ENCODE peak calls at places on chromosomes 7 and 10, in seven cellular contexts. One of them, this sample, is unnamed.

GRCh38 chr7:96250776-96251361 is 71.0 kb downstream of the SLC25A13 start:
- DNase-seq in NT2/D1: no peak
- DNase-seq in K562: no peak
- DNase-seq in H1: no peak
- DNase-seq in SK-N-SH: no peak
- DNase-seq in HepG2: no peak
- DNase-seq in HCT116: no peak
- DNase-seq in this sample: no peak

GRCh38 chr10:98258683-98259454 is 9.1 kb downstream of the LOXL4 start:
- DNase-seq in SK-N-SH: no peak
- DNase-seq in K562: no peak
- DNase-seq in HepG2: no peak
- DNase-seq in H1: no peak
- DNase-seq in NT2/D1: no peak
- DNase-seq in HCT116: no peak
- DNase-seq in this sample: no peak

GRCh38 chr7:38217672-38218071 is 39.6 kb downstream of the STARD3NL start:
- DNase-seq in H1: no peak
- DNase-seq in SK-N-SH: no peak
- DNase-seq in NT2/D1: no peak
- DNase-seq in K562: no peak
- DNase-seq in HepG2: no peak
- DNase-seq in HCT116: no peak
- DNase-seq in this sample: no peak

GRCh38 chr10:66837335-66837734 is 88.5 kb upstream of the LRRTM3 start:
- DNase-seq in H1: no peak
- DNase-seq in HepG2: no peak
- DNase-seq in SK-N-SH: no peak
- DNase-seq in K562: no peak
- DNase-seq in HCT116: no peak
- DNase-seq in NT2/D1: no peak
- DNase-seq in this sample: no peak

GRCh38 chr7:69205576-69205975 is 392.7 kb upstream of the AUTS2 start:
- DNase-seq in HCT116: no peak
- DNase-seq in H1: no peak
- DNase-seq in SK-N-SH: no peak
- DNase-seq in NT2/D1: no peak
- DNase-seq in HepG2: no peak
- DNase-seq in K562: no peak
- DNase-seq in this sample: no peak

GRCh38 chr10:127907411-127908105 is 655 bp downstream of the PTPRE start:
- DNase-seq in SK-N-SH: peak
- DNase-seq in NT2/D1: no peak
- DNase-seq in K562: no peak
- DNase-seq in HCT116: no peak
- DNase-seq in H1: no peak
- DNase-seq in HepG2: no peak
- DNase-seq in this sample: no peak

GRCh38 chr10:70843333-70843732 is 27.6 kb downstream of the SGPL1 start:
- DNase-seq in SK-N-SH: no peak
- DNase-seq in H1: no peak
- DNase-seq in NT2/D1: no peak
- DNase-seq in HCT116: no peak
- DNase-seq in K562: peak
- DNase-seq in HepG2: no peak
- DNase-seq in this sample: no peak

GRCh38 chr10:73840403-73841301 is 29.3 kb upstream of the NDST2 start:
- DNase-seq in SK-N-SH: no peak
- DNase-seq in H1: no peak
- DNase-seq in K562: no peak
- DNase-seq in HepG2: peak
- DNase-seq in HCT116: no peak
- DNase-seq in NT2/D1: no peak
- DNase-seq in this sample: no peak

GRCh38 chr7:128934361-128935352 is 3.1 kb upstream of the IRF5 start:
- DNase-seq in H1: no peak
- DNase-seq in NT2/D1: no peak
- DNase-seq in SK-N-SH: no peak
- DNase-seq in HCT116: no peak
- DNase-seq in HepG2: no peak
- DNase-seq in K562: no peak
- DNase-seq in this sample: peak

GRCh38 chr10:11036424-11037011 is 18.8 kb downstream of the CELF2 start:
- DNase-seq in NT2/D1: peak
- DNase-seq in SK-N-SH: peak
- DNase-seq in HepG2: peak
- DNase-seq in K562: peak
- DNase-seq in H1: no peak
- DNase-seq in HCT116: no peak
- DNase-seq in this sample: no peak

GRCh38 chr7:48158404-48158803 is 12.9 kb upstream of the ABCA13 start:
- DNase-seq in NT2/D1: no peak
- DNase-seq in SK-N-SH: no peak
- DNase-seq in H1: no peak
- DNase-seq in HepG2: no peak
- DNase-seq in K562: no peak
- DNase-seq in HCT116: no peak
- DNase-seq in this sample: no peak

GRCh38 chr10:133529576-133529946 is 2.4 kb downstream of the CYP2E1 start:
- DNase-seq in H1: no peak
- DNase-seq in HCT116: no peak
- DNase-seq in K562: no peak
- DNase-seq in HepG2: no peak
- DNase-seq in SK-N-SH: no peak
- DNase-seq in NT2/D1: no peak
- DNase-seq in this sample: no peak

GRCh38 chr10:133528296-133528844 is 1.2 kb downstream of the CYP2E1 start:
- DNase-seq in SK-N-SH: no peak
- DNase-seq in NT2/D1: no peak
- DNase-seq in H1: no peak
- DNase-seq in K562: no peak
- DNase-seq in HCT116: no peak
- DNase-seq in HepG2: no peak
- DNase-seq in this sample: no peak

GRCh38 chr10:133526957-133527588 is at the start of gene CYP2E1:
- DNase-seq in NT2/D1: no peak
- DNase-seq in HepG2: no peak
- DNase-seq in K562: no peak
- DNase-seq in HCT116: no peak
- DNase-seq in SK-N-SH: no peak
- DNase-seq in H1: no peak
- DNase-seq in this sample: no peak

GRCh38 chr10:133528845-133529575 is 1.8 kb downstream of the CYP2E1 start:
- DNase-seq in K562: peak
- DNase-seq in H1: no peak
- DNase-seq in HCT116: no peak
- DNase-seq in HepG2: no peak
- DNase-seq in NT2/D1: peak
- DNase-seq in SK-N-SH: peak
- DNase-seq in this sample: no peak

GRCh38 chr10:133527779-133528271 is 662 bp downstream of the CYP2E1 start:
- DNase-seq in SK-N-SH: no peak
- DNase-seq in K562: no peak
- DNase-seq in HepG2: no peak
- DNase-seq in NT2/D1: no peak
- DNase-seq in H1: no peak
- DNase-seq in HCT116: no peak
- DNase-seq in this sample: no peak
- TF ChIP-seq YY1 in SK-N-SH: no peak
- TF ChIP-seq YY1 in K562: no peak
- TF ChIP-seq YY1 in HepG2: no peak
- TF ChIP-seq YY1 in NT2/D1: no peak
- TF ChIP-seq YY1 in H1: no peak
- TF ChIP-seq YY1 in HCT116: no peak
- TF ChIP-seq YY1 in this sample: no peak

DNA sequence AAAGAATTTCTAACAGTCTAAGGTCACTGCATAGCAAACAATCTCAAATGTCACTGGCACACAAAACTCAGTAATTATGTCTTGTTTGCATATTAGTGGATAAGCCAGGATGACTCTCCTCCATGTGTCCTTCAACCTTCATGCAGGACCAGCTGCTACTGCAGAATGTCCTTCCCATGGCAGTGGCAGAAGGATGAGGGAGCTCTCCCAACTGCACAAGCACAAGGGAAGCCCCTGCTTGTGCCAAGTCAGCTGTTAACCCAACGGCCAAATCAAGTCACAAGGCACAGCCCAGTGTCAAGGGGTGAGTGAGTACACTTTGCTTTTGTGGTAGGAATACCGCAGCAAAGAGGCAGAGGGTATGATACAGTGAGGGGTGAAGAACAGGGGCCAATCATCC is 59.3 kb upstream of the VWC2 start:
- DNase-seq in K562: no peak
- DNase-seq in H1: no peak
- DNase-seq in SK-N-SH: no peak
- DNase-seq in HepG2: no peak
- DNase-seq in HCT116: no peak
- DNase-seq in NT2/D1: no peak
- DNase-seq in this sample: no peak
- TF ChIP-seq YY1 in K562: no peak
- TF ChIP-seq YY1 in H1: no peak
- TF ChIP-seq YY1 in SK-N-SH: no peak
- TF ChIP-seq YY1 in HepG2: no peak
- TF ChIP-seq YY1 in HCT116: no peak
- TF ChIP-seq YY1 in NT2/D1: no peak
- TF ChIP-seq YY1 in this sample: no peak

DNA sequence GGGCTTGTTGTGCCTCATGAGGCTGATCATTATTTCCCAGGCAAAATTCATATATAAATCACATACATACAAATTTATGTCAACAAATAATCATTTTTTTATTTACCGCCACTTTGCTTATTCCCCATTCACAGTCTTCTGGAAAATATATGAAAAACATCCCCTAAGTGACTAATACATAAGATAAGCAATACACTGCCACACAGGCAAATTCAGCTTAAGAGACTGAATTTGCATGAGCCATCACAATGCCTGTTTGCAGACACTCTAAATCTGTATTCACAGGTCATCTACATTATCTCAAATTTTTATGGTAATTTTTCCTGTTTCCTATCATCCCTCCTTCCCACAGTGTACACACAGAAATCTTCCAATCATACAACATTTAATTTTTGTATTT is 13.2 kb downstream of the OSBPL3 start:
- DNase-seq in NT2/D1: no peak
- DNase-seq in HepG2: no peak
- DNase-seq in K562: no peak
- DNase-seq in HCT116: no peak
- DNase-seq in SK-N-SH: no peak
- DNase-seq in H1: no peak
- DNase-seq in this sample: no peak
- TF ChIP-seq YY1 in NT2/D1: no peak
- TF ChIP-seq YY1 in HepG2: no peak
- TF ChIP-seq YY1 in K562: no peak
- TF ChIP-seq YY1 in HCT116: no peak
- TF ChIP-seq YY1 in SK-N-SH: no peak
- TF ChIP-seq YY1 in H1: no peak
- TF ChIP-seq YY1 in this sample: no peak

GRCh38 chr10:60262647-60263126 is 127.0 kb downstream of the ANK3 start:
- DNase-seq in NT2/D1: no peak
- DNase-seq in HepG2: no peak
- DNase-seq in H1: no peak
- DNase-seq in HCT116: no peak
- DNase-seq in K562: peak
- DNase-seq in SK-N-SH: no peak
- DNase-seq in this sample: no peak
- TF ChIP-seq YY1 in NT2/D1: no peak
- TF ChIP-seq YY1 in HepG2: no peak
- TF ChIP-seq YY1 in H1: no peak
- TF ChIP-seq YY1 in HCT116: no peak
- TF ChIP-seq YY1 in K562: no peak
- TF ChIP-seq YY1 in SK-N-SH: no peak
- TF ChIP-seq YY1 in this sample: no peak

GRCh38 chr7:43584200-43584586 is 1.3 kb downstream of the STK17A start:
- DNase-seq in HCT116: no peak
- DNase-seq in SK-N-SH: no peak
- DNase-seq in NT2/D1: no peak
- DNase-seq in K562: no peak
- DNase-seq in H1: no peak
- DNase-seq in HepG2: peak
- DNase-seq in this sample: no peak
- TF ChIP-seq YY1 in HCT116: no peak
- TF ChIP-seq YY1 in SK-N-SH: no peak
- TF ChIP-seq YY1 in NT2/D1: no peak
- TF ChIP-seq YY1 in K562: no peak
- TF ChIP-seq YY1 in H1: no peak
- TF ChIP-seq YY1 in HepG2: no peak
- TF ChIP-seq YY1 in this sample: no peak